ENCODE peak calls at places on chromosomes 13 and 19, in nine cellular contexts. U, B, V, H, D, G, P, L and Q are unnamed samples.

GRCh38 chr13:110882972-110883371 is 31.9 kb downstream of the ANKRD10 start:
- DNase-seq in P (no peak), G (no peak), B (no peak), L (no peak), V (no peak), H (no peak), U (no peak), D (no peak), Q (no peak)

GRCh38 chr13:86446311-86446710 is 647.1 kb upstream of the SLITRK6 start:
- DNase-seq in L (peak), B (no peak), H (no peak), V (no peak), P (no peak), D (no peak), G (no peak), U (no peak), Q (peak)

GRCh38 chr19:17496337-17496997 is 15.0 kb upstream of the PGLS start:
- DNase-seq in L (no peak), B (peak), U (peak), P (peak), H (peak), V (peak), G (peak), D (peak), Q (peak)

GRCh38 chr13:110304256-110304655 is 2.7 kb downstream of the COL4A1 start:
- DNase-seq in D (no peak), B (no peak), G (no peak), U (no peak), P (no peak), L (no peak), V (no peak), H (no peak), Q (no peak)

GRCh38 chr19:28292822-28293500 is 920.0 kb downstream of the UQCRFS1 start:
- DNase-seq in G (peak), D (no peak), H (no peak), L (no peak), P (no peak), V (no peak), B (peak), U (no peak), Q (peak)

GRCh38 chr13:113001251-113002140 is 32.5 kb downstream of the MCF2L start:
- DNase-seq in V (peak), B (no peak), P (no peak), U (peak), G (peak), D (no peak), H (peak), L (no peak), Q (peak)

GRCh38 chr13:27007166-27007565 is 164.4 kb downstream of the USP12 start:
- DNase-seq in B (no peak), G (no peak), P (no peak), H (no peak), U (no peak), L (no peak), D (no peak), V (no peak), Q (peak)

GRCh38 chr19:30664358-30665058 is 292.3 kb downstream of the ZNF536 start:
- DNase-seq in G (peak), P (peak), H (no peak), L (no peak), V (peak), U (peak), D (no peak), B (no peak), Q (peak)

GRCh38 chr13:39602277-39602613 is 748 bp downstream of the LHFPL6 start:
- DNase-seq in P (no peak), G (no peak), L (no peak), B (no peak), H (no peak), D (no peak), U (no peak), V (no peak), Q (no peak)

GRCh38 chr13:69579351-69579750 is 528.3 kb upstream of the ATXN8OS start:
- DNase-seq in H (no peak), V (no peak), D (no peak), U (no peak), P (peak), B (no peak), G (peak), L (no peak), Q (peak)

GRCh38 chr13:40102854-40103253 is 447.4 kb downstream of the COG6 start:
- DNase-seq in U (peak), H (no peak), P (peak), L (no peak), B (no peak), D (peak), V (peak), G (no peak), Q (no peak)

GRCh38 chr19:47280183-47280797 is 5.6 kb downstream of the INAFM1 start:
- DNase-seq in G (peak), H (peak), U (no peak), B (peak), L (no peak), P (peak), V (peak), D (no peak), Q (peak)

GRCh38 chr13:46667687-46668281 is 114.8 kb downstream of the LRCH1 start:
- DNase-seq in P (no peak), B (no peak), U (no peak), D (no peak), V (no peak), H (no peak), L (no peak), G (no peak), Q (no peak)

GRCh38 chr19:4066176-4066606 is 508 bp downstream of the ZBTB7A start:
- DNase-seq in U (peak), D (no peak), V (no peak), L (peak), P (no peak), H (peak), B (no peak), G (no peak), Q (no peak)

GRCh38 chr13:101919541-101920306 is 467.2 kb downstream of the ITGBL1 start:
- DNase-seq in G (peak), V (no peak), D (no peak), U (peak), B (peak), L (no peak), H (no peak), P (no peak), Q (peak)

GRCh38 chr19:40238775-40239174 is 12.3 kb upstream of the CCNP start:
- DNase-seq in L (no peak), G (no peak), P (no peak), V (no peak), B (no peak), H (no peak), D (no peak), U (no peak), Q (no peak)

GRCh38 chr13:42041684-42042035 is 6.8 kb upstream of the DGKH start:
- DNase-seq in B (no peak), V (peak), U (no peak), D (no peak), G (peak), P (peak), H (peak), L (no peak), Q (peak)

GRCh38 chr19:39400997-39401548 is 5.6 kb upstream of the ZFP36 start:
- DNase-seq in B (no peak), L (no peak), G (no peak), P (peak), V (no peak), H (no peak), U (no peak), D (no peak), Q (no peak)

GRCh38 chr19:12794936-12795335 is 3.6 kb downstream of the JUNB start:
- DNase-seq in D (no peak), G (no peak), U (no peak), P (no peak), B (no peak), H (no peak), V (no peak), L (no peak), Q (no peak)

GRCh38 chr19:49442354-49442753 is 1.0 kb upstream of the SLC17A7 start:
- DNase-seq in H (peak), V (no peak), L (no peak), P (no peak), D (no peak), G (no peak), B (no peak), U (no peak), Q (peak)

GRCh38 chr19:14401468-14401867 is 17.7 kb downstream of the DDX39A start:
- DNase-seq in P (no peak), D (no peak), V (no peak), U (no peak), H (no peak), L (no peak), B (no peak), G (no peak), Q (no peak)

GRCh38 chr19:38362076-38362945 is 12.1 kb upstream of the PSMD8 start:
- DNase-seq in D (peak), U (peak), V (peak), G (peak), B (peak), L (no peak), H (peak), P (peak), Q (peak)

GRCh38 chr13:101520672-101521071 is 68.2 kb downstream of the ITGBL1 start:
- DNase-seq in V (no peak), P (no peak), B (peak), U (no peak), L (no peak), D (no peak), G (no peak), H (no peak), Q (no peak)

GRCh38 chr13:110495376-110495775 is 66.1 kb downstream of the RAB20 start:
- DNase-seq in U (no peak), B (no peak), V (no peak), P (no peak), L (no peak), G (no peak), H (no peak), D (no peak), Q (no peak)

GRCh38 chr19:15673176-15673654 is 328 bp downstream of the CYP4F12 start:
- DNase-seq in U (peak), H (peak), V (peak), G (no peak), D (no peak), P (no peak), L (no peak), B (no peak), Q (no peak)

GRCh38 chr19:15675560-15675959 is 2.7 kb downstream of the CYP4F12 start:
- DNase-seq in D (no peak), G (no peak), H (no peak), U (no peak), V (no peak), L (no peak), P (no peak), B (no peak), Q (no peak)

GRCh38 chr19:15671237-15671636 is 1.6 kb upstream of the CYP4F12 start:
- DNase-seq in H (no peak), V (no peak), U (no peak), D (no peak), L (no peak), P (no peak), G (no peak), B (no peak), Q (no peak)

GRCh38 chr19:15671891-15672579 is 852 bp upstream of the CYP4F12 start:
- DNase-seq in L (no peak), H (no peak), P (no peak), B (no peak), G (no peak), V (no peak), D (no peak), U (no peak), Q (no peak)

GRCh38 chr19:15672580-15673175 is at the start of gene CYP4F12:
- DNase-seq in H (peak), D (peak), P (peak), G (no peak), V (peak), U (peak), L (no peak), B (no peak), Q (peak)
- TF ChIP-seq POLR2AphosphoS5 in H (peak), D (no peak), P (no peak), G (no peak), V (no peak), U (no peak), L (no peak), B (no peak), Q (no peak)

GRCh38 chr19:35143231-35143715 is at the start of gene FXYD7:
- DNase-seq in B (no peak), G (peak), P (no peak), V (no peak), L (no peak), D (no peak), H (no peak), U (peak), Q (peak)
- TF ChIP-seq POLR2AphosphoS5 in B (no peak), G (no peak), P (no peak), V (no peak), L (no peak), D (no peak), H (no peak), U (no peak), Q (no peak)

GRCh38 chr13:28429685-28430290 is 65.1 kb downstream of the FLT1 start:
- DNase-seq in B (no peak), D (no peak), H (peak), V (no peak), P (no peak), G (no peak), U (no peak), L (no peak), Q (peak)
- TF ChIP-seq POLR2AphosphoS5 in B (no peak), D (no peak), H (no peak), V (no peak), P (no peak), G (no peak), U (no peak), L (no peak), Q (peak)

DNA sequence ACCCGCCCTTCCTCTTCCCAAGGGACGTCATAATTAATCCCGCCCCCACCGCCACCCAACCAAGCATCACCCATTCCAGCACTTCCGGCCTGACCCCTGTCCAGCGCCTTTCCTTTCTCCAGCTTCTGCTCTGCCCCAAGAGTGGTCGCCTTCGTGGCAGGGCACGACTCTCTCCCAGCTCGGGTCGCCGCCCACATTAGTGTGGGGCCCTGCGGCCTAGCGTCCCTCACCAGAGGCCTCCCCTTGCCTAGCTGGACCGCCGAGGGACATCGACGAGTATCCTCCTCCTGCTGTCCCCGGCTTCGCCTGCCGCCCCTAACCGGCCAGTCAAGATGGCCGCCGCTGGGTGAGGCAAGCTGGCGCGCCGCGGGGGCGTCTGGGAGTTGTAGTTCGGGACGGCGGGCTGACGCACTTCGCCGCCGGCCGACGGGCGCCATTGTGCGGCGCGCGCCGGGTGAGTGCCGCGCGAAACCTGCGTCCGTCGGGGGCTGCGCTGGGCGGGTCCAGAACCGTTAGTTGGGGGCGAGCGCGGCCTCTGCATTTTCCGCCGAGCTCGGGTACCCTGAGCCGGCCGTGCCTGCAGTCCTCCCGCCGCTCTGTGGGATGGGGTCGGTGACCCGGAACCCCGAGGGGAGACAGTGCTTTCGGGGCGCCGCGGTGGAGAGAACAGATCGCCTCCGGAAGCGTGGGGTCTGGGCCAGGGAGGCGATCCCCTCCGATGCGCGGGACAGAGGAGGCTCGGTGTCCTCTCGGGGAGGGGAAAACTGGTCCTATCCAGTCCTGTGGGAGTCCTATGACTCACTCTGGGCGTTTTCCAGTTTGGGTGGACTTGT is at the start of gene ZNF274:
- DNase-seq in V (peak), H (peak), P (peak), D (peak), G (peak), U (peak), B (peak), L (peak), Q (peak)
- TF ChIP-seq POLR2AphosphoS5 in V (peak), H (peak), P (peak), D (peak), G (no peak), U (no peak), B (peak), L (peak), Q (peak)

DNA sequence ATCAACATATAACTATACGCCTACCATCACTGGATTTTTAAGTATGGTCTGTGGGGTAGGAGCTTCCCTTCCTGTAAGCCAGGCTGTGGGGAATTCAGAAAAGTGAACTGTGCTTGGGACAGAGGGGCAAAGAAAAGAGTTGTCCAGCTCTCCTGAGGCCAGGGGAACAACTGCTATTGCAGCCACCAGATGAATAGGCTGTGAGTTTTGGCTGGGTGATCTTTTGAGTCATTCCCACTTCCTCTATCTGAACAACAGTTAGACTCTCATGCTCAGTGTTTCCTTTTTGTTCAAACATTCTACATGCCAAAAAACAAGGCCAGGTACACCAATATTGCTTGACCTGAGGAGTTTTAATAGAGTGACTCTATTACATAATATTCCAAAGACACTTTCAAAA is 426.2 kb upstream of the DACH1 start:
- DNase-seq in P (no peak), D (no peak), G (no peak), U (no peak), L (no peak), H (no peak), B (peak), V (no peak), Q (no peak)
- TF ChIP-seq POLR2AphosphoS5 in P (no peak), D (no peak), G (no peak), U (no peak), L (no peak), H (no peak), B (no peak), V (no peak), Q (no peak)

DNA sequence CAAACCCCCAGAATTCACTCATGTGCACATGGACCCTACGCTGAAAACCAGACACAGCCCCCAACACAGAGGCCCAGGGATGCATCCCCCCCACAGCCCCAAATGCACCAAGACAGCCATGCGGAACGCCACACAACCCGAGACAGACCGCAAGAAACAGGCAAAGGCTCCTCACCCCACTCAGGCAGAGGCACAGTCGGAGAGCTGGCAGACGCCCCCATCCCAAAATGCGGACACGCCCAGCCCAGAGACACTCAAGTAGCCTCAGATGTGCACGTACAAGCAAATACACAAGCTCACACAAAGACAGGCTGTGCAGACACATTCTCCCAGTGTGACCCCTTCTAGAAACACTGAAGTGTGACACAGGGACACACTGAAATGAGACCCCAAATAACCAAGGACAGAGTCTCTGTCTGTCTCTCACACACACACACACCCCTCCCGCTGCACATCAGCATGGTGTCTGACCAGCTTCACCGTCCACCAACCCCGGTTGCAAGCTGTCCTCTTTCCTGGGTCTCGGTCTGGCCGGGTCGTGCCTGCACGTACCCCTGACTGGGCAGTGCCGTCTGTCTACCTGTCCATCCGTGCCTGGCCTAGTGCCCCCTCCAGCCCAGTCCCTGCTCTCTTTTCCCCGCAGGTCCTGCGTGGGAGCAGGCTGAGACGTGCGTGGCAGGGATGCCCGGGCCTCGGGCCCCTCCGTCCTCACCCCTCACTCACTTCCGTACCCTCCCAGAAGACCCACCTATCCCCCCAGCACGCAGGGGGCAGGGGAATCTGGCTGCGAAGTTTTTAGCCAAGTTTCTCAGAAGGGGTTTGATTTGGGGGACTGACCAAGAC is 16.1 kb downstream of the ERFL start:
- DNase-seq in D (no peak), B (no peak), P (no peak), H (no peak), L (no peak), V (no peak), G (no peak), U (no peak), Q (no peak)
- TF ChIP-seq POLR2AphosphoS5 in D (peak), B (no peak), P (no peak), H (no peak), L (no peak), V (no peak), G (peak), U (no peak), Q (no peak)

GRCh38 chr19:10271543-10272086 is 695 bp downstream of the ICAM1 start:
- DNase-seq in H (peak), U (no peak), V (no peak), D (no peak), B (peak), P (no peak), G (peak), L (no peak), Q (no peak)

GRCh38 chr19:10268077-10268476 is 2.8 kb upstream of the ICAM1 start:
- DNase-seq in H (no peak), D (no peak), U (no peak), V (no peak), B (peak), P (no peak), G (no peak), L (no peak), Q (no peak)

GRCh38 chr19:10270616-10271394 is at the start of gene ICAM1:
- DNase-seq in H (peak), P (peak), V (peak), U (peak), B (peak), L (no peak), G (peak), D (no peak), Q (peak)

GRCh38 chr19:10269333-10270179 is 1.4 kb upstream of the ICAM1 start:
- DNase-seq in P (peak), L (no peak), D (peak), V (peak), G (peak), U (peak), H (peak), B (peak), Q (peak)

DNA sequence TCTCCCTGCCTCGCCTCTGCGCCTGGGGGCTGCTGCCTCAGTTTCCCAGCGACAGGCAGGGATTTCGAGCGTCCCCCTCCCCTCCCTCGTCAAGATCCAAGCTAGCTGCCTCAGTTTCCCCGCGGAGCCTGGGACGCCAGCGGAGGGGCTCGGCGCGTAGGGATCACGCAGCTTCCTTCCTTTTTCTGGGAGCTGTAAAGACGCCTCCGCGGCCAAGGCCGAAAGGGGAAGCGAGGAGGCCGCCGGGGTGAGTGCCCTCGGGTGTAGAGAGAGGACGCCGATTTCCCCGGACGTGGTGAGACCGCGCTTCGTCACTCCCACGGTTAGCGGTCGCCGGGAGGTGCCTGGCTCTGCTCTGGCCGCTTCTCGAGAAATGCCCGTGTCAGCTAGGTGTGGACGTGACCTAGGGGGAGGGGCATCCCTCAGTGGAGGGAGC is 722 bp upstream of the ICAM1 start:
- DNase-seq in B (no peak), D (no peak), P (peak), U (peak), G (peak), L (no peak), H (peak), V (peak), Q (peak)
- TF ChIP-seq POLR2AphosphoS5 in B (no peak), D (no peak), P (no peak), U (peak), G (no peak), L (no peak), H (no peak), V (no peak), Q (no peak)

GRCh38 chr13:65456150-65456912 is 1773.8 kb downstream of the PCDH9 start:
- DNase-seq in U (no peak), L (no peak), P (no peak), B (no peak), D (no peak), V (no peak), G (no peak), H (no peak), Q (no peak)
- TF ChIP-seq POLR2AphosphoS5 in U (no peak), L (no peak), P (no peak), B (no peak), D (no peak), V (no peak), G (no peak), H (no peak), Q (no peak)

GRCh38 chr19:18895038-18895827 is 725 bp downstream of the CERS1 start:
- DNase-seq in D (peak), P (peak), H (peak), V (no peak), B (peak), U (peak), L (no peak), G (peak), Q (peak)
- TF ChIP-seq POLR2AphosphoS5 in D (peak), P (no peak), H (no peak), V (no peak), B (no peak), U (no peak), L (no peak), G (no peak), Q (peak)